ENCODE peak calls at places on chromosomes 13 and 19, in six cellular contexts. C is Peyer's patch; Q is fibroblast of lung; W is stimulated activated CD4-positive, alpha-beta T cell treated with anti-CD3 and anti-CD28 coated beads, Interleukin-12 subunit alpha, Interleukin-12 subunit beta, amount 100 ng/mL, for 24 hours; A is iris pigment epithelial cell; I is activated CD8-positive, alpha-beta memory T cell treated with anti-CD3 and anti-CD28 coated beads for 1 hour. R is an unnamed sample.

GRCh38 chr19:54266133-54266532 is 9.1 kb upstream of the LILRB5 start:
- DNase-seq in Q (peak; percentile 62), A (peak; percentile 65), W (peak; percentile 76), C (peak; percentile 78), I (peak; percentile 28), R (peak; percentile 36)

GRCh38 chr19:3664879-3665642 is 35.2 kb downstream of the PIP5K1C start:
- DNase-seq in Q (no peak), C (peak; percentile 24), W (no peak), I (no peak), A (no peak), R (no peak)

GRCh38 chr19:4425531-4425930 is 23.1 kb downstream of the CHAF1A start:
- DNase-seq in A (peak; percentile 78), W (no peak), Q (peak; percentile 83), C (no peak), I (no peak), R (no peak)

GRCh38 chr19:5017235-5017634 is 48.3 kb downstream of the KDM4B start:
- DNase-seq in W (no peak), Q (no peak), A (peak; percentile 26), I (no peak), C (no peak), R (no peak)

GRCh38 chr19:18301718-18302111 is 20.3 kb upstream of the JUND start:
- DNase-seq in A (no peak), I (no peak), C (no peak), Q (no peak), W (no peak), R (no peak)

GRCh38 chr13:28494861-28495585 is at the start of gene FLT1:
- DNase-seq in I (peak; percentile 8), A (peak; percentile 62), W (peak; percentile 41), C (no peak), Q (no peak), R (peak; percentile 42)

GRCh38 chr13:23509781-23510543 is 60.2 kb upstream of the TNFRSF19 start:
- DNase-seq in I (no peak), Q (peak; percentile 73), A (peak; percentile 91), C (no peak), W (no peak), R (no peak)

GRCh38 chr19:43777163-43777700 is 3.5 kb downstream of the KCNN4 start:
- DNase-seq in C (no peak), I (no peak), A (peak; percentile 45), Q (no peak), W (no peak), R (peak; percentile 53)

GRCh38 chr13:107730835-107731234 is 484.5 kb downstream of the LIG4 start:
- DNase-seq in Q (peak; percentile 43), W (no peak), C (no peak), A (peak; percentile 87), I (no peak), R (no peak)

GRCh38 chr13:27991881-27992280 is 3.4 kb upstream of the URAD start:
- DNase-seq in W (no peak), I (no peak), C (no peak), Q (no peak), A (no peak), R (no peak)

GRCh38 chr19:30227661-30228112 is 144.5 kb upstream of the ZNF536 start:
- DNase-seq in C (no peak), W (peak; percentile 59), Q (peak; percentile 40), I (no peak), A (peak; percentile 78), R (peak; percentile 85)

GRCh38 chr19:48982280-48982679 is 10.8 kb downstream of the GYS1 start:
- DNase-seq in I (no peak), C (no peak), W (no peak), A (no peak), Q (no peak), R (no peak)

GRCh38 chr13:113046883-113047244 is 58.7 kb upstream of the F7 start:
- DNase-seq in C (no peak), Q (no peak), A (no peak), I (no peak), W (no peak), R (no peak)

GRCh38 chr19:5585461-5586299 is 17.9 kb upstream of the TINCR start:
- DNase-seq in C (peak; percentile 20), A (peak; percentile 31), W (peak; percentile 35), I (peak; percentile 7), Q (no peak), R (no peak)

GRCh38 chr13:96816261-96816660 is 178.0 kb downstream of the OXGR1 start:
- DNase-seq in A (peak; percentile 20), W (no peak), I (no peak), C (no peak), Q (peak; percentile 40), R (no peak)

GRCh38 chr13:36795463-36795862 is 23.6 kb upstream of the RFXAP start:
- DNase-seq in W (no peak), I (no peak), Q (no peak), C (no peak), A (no peak), R (no peak)

GRCh38 chr19:43306097-43306496 is 36.8 kb upstream of the PSG9 start:
- DNase-seq in I (no peak), Q (no peak), A (no peak), C (no peak), W (no peak), R (no peak)

GRCh38 chr19:17938092-17938845 is 5.5 kb downstream of the CCDC124 start:
- DNase-seq in C (peak; percentile 77), I (peak; percentile 61), A (peak; percentile 85), W (peak; percentile 76), Q (peak; percentile 81), R (peak; percentile 94)

GRCh38 chr19:19538077-19538764 is at the start of gene CILP2:
- DNase-seq in A (no peak), C (peak; percentile 54), Q (no peak), W (no peak), I (no peak), R (no peak)

GRCh38 chr13:106155411-106155810 is 380.1 kb downstream of the EFNB2 start:
- DNase-seq in I (no peak), A (peak; percentile 36), C (no peak), Q (no peak), W (no peak), R (no peak)

GRCh38 chr19:35901055-35901644 is 810 bp upstream of the NFKBID start:
- DNase-seq in C (no peak), A (no peak), Q (no peak), W (no peak), I (no peak), R (no peak)

GRCh38 chr13:65605386-65605785 is 1624.8 kb downstream of the PCDH9 start:
- DNase-seq in A (peak; percentile 36), Q (peak; percentile 47), I (no peak), W (no peak), C (no peak), R (no peak)

R was measured in GM19239.